ENCODE peak calls at places on chromosomes 11 and 22, in five cellular contexts. O is iris pigment epithelial cell; K is mesothelial cell of epicardium; N is CD4-positive, alpha-beta T cell; Y is astrocyte of the spinal cord. J is an unnamed sample.

GRCh38 chr11:45997599-45997998 is 75.1 kb downstream of the LARGE2 start:
- DNase-seq in N (no peak), O (no peak), Y (no peak), K (no peak), J (no peak)

GRCh38 chr11:1391165-1392010 is 1.7 kb downstream of the BRSK2 start:
- DNase-seq in Y (no peak), N (no peak), K (peak), O (no peak), J (no peak)

GRCh38 chr11:109783842-109784241 is 309.4 kb upstream of the ZC3H12C start:
- DNase-seq in N (no peak), K (no peak), Y (no peak), O (no peak), J (no peak)

GRCh38 chr22:27941143-27941542 is 22.1 kb upstream of the PITPNB start:
- DNase-seq in N (no peak), K (no peak), Y (no peak), O (no peak), J (no peak)

GRCh38 chr11:10294289-10294953 is 402 bp upstream of the SBF2 start:
- DNase-seq in N (no peak), O (peak), K (no peak), Y (peak), J (peak)

GRCh38 chr22:45127866-45128265 is 35.9 kb upstream of the NUP50 start:
- DNase-seq in K (no peak), O (peak), Y (peak), N (no peak), J (peak)

GRCh38 chr11:14228356-14228755 is 130.6 kb downstream of the RRAS2 start:
- DNase-seq in K (no peak), Y (no peak), O (no peak), N (no peak), J (no peak)

GRCh38 chr11:8068605-8069221 is 12.3 kb upstream of the TUB start:
- DNase-seq in Y (peak), O (peak), K (no peak), N (no peak), J (peak)

GRCh38 chr11:85627332-85627997 is at the start of gene DLG2:
- DNase-seq in K (no peak), O (peak), Y (peak), N (no peak), J (peak)

GRCh38 chr22:24894220-24894975 is 52.1 kb downstream of the LHFPL7 start:
- DNase-seq in O (peak), K (no peak), N (no peak), Y (peak), J (peak)

GRCh38 chr11:726278-726915 is 20.4 kb downstream of the EPS8L2 start:
- DNase-seq in O (peak), K (no peak), Y (peak), N (no peak), J (peak)

GRCh38 chr22:42921301-42921700 is 64.2 kb upstream of the ARFGAP3 start:
- DNase-seq in K (no peak), N (no peak), O (no peak), Y (no peak), J (no peak)

GRCh38 chr22:17774928-17775675 is 833 bp upstream of the BID start:
- DNase-seq in O (no peak), N (no peak), Y (no peak), K (no peak), J (no peak)

GRCh38 chr11:16347928-16348685 is 8.2 kb downstream of the SOX6 start:
- DNase-seq in K (no peak), O (no peak), Y (peak), N (no peak), J (no peak)

GRCh38 chr11:113505541-113506375 is 30.6 kb upstream of the DRD2 start:
- DNase-seq in K (no peak), N (no peak), Y (peak), O (peak), J (peak)

GRCh38 chr22:21946262-21946925 is 6.3 kb downstream of the PPM1F start:
- DNase-seq in O (no peak), K (no peak), Y (no peak), N (no peak), J (no peak)

GRCh38 chr11:8543278-8543677 is 50.8 kb downstream of the STK33 start:
- DNase-seq in O (no peak), K (no peak), Y (no peak), N (no peak), J (no peak)

GRCh38 chr22:27842994-27843431 is 41.5 kb upstream of the MN1 start:
- DNase-seq in O (no peak), N (no peak), Y (no peak), K (no peak), J (no peak)

GRCh38 chr11:875769-876301 is 33.2 kb downstream of the TSPAN4 start:
- DNase-seq in N (no peak), K (no peak), Y (no peak), O (no peak), J (no peak)

GRCh38 chr11:106520146-106520912 is 442.9 kb downstream of the AASDHPPT start:
- DNase-seq in Y (no peak), O (no peak), K (no peak), N (no peak), J (no peak)

GRCh38 chr22:27692243-27692642 is 109.3 kb downstream of the MN1 start:
- DNase-seq in O (no peak), K (no peak), N (no peak), Y (no peak), J (peak)

GRCh38 chr11:94494200-94494545 is 389 bp downstream of the ANKRD49 start:
- DNase-seq in K (no peak), O (no peak), Y (no peak), N (no peak), J (peak)

GRCh38 chr11:117528061-117528780 is 200.6 kb downstream of the CEP164 start:
- DNase-seq in Y (peak), O (no peak), N (no peak), K (no peak), J (no peak)

GRCh38 chr11:3128356-3129180 is 36.5 kb downstream of the OSBPL5 start:
- DNase-seq in O (no peak), K (no peak), Y (no peak), N (no peak), J (no peak)

GRCh38 chr11:118157186-118157895 is 4.7 kb upstream of the SCN4B start:
- DNase-seq in K (no peak), N (no peak), O (no peak), Y (no peak), J (no peak)

GRCh38 chr11:128725630-128726461 is 32.0 kb downstream of the FLI1 start:
- DNase-seq in O (peak), K (no peak), Y (peak), N (no peak), J (peak)

GRCh38 chr22:38460367-38460952 is 5.5 kb upstream of the KCNJ4 start:
- DNase-seq in O (no peak), N (no peak), Y (no peak), K (no peak), J (no peak)

GRCh38 chr11:30855383-30856006 is 269.3 kb upstream of the MPPED2 start:
- DNase-seq in O (peak), Y (peak), K (no peak), N (no peak), J (peak)